ENCODE peak calls at places on chromosomes 5 and 9, in five cellular contexts. One of them, this sample, is unnamed.

GRCh38 chr9:33209394-33209793 is 30.6 kb upstream of the SPINK4 start:
- DNase-seq in GM12865: no peak
- DNase-seq in osteoblast: no peak
- DNase-seq in WERI-Rb-1: no peak
- DNase-seq in heart right ventricle: no peak
- DNase-seq in this sample: no peak

GRCh38 chr9:14348241-14349140 is 34.5 kb upstream of the NFIB start:
- DNase-seq in WERI-Rb-1: no peak
- DNase-seq in GM12865: no peak
- DNase-seq in osteoblast: no peak
- DNase-seq in heart right ventricle: peak
- DNase-seq in this sample: peak

GRCh38 chr9:126482361-126483044 is 131.2 kb upstream of the LMX1B start:
- DNase-seq in GM12865: no peak
- DNase-seq in WERI-Rb-1: peak
- DNase-seq in heart right ventricle: peak
- DNase-seq in osteoblast: peak
- DNase-seq in this sample: no peak

GRCh38 chr9:97983524-97984187 is 515 bp downstream of the ANP32B start:
- DNase-seq in GM12865: peak
- DNase-seq in osteoblast: peak
- DNase-seq in heart right ventricle: peak
- DNase-seq in WERI-Rb-1: peak
- DNase-seq in this sample: peak

GRCh38 chr5:148776780-148777179 is 49.6 kb upstream of the ADRB2 start:
- DNase-seq in GM12865: no peak
- DNase-seq in osteoblast: peak
- DNase-seq in heart right ventricle: no peak
- DNase-seq in WERI-Rb-1: no peak
- DNase-seq in this sample: no peak

GRCh38 chr9:91837982-91838731 is 111.9 kb downstream of the ROR2 start:
- DNase-seq in heart right ventricle: peak
- DNase-seq in osteoblast: peak
- DNase-seq in WERI-Rb-1: peak
- DNase-seq in GM12865: no peak
- DNase-seq in this sample: peak

GRCh38 chr9:114276908-114277821 is 45.7 kb upstream of the ORM1 start:
- DNase-seq in GM12865: no peak
- DNase-seq in osteoblast: peak
- DNase-seq in heart right ventricle: no peak
- DNase-seq in WERI-Rb-1: peak
- DNase-seq in this sample: peak

GRCh38 chr9:95494416-95495371 is 22.1 kb downstream of the PTCH1 start:
- DNase-seq in WERI-Rb-1: peak
- DNase-seq in heart right ventricle: no peak
- DNase-seq in osteoblast: peak
- DNase-seq in GM12865: peak
- DNase-seq in this sample: no peak

GRCh38 chr9:125161284-125161918 is 18.1 kb upstream of the SCAI start:
- DNase-seq in GM12865: no peak
- DNase-seq in heart right ventricle: no peak
- DNase-seq in osteoblast: no peak
- DNase-seq in WERI-Rb-1: no peak
- DNase-seq in this sample: peak

GRCh38 chr9:134128727-134129679 is 6.9 kb upstream of the WDR5 start:
- DNase-seq in heart right ventricle: no peak
- DNase-seq in GM12865: no peak
- DNase-seq in osteoblast: peak
- DNase-seq in WERI-Rb-1: peak
- DNase-seq in this sample: no peak

GRCh38 chr9:38022995-38023394 is 46.0 kb downstream of the SHB start:
- DNase-seq in WERI-Rb-1: no peak
- DNase-seq in heart right ventricle: no peak
- DNase-seq in osteoblast: peak
- DNase-seq in GM12865: no peak
- DNase-seq in this sample: no peak

GRCh38 chr9:70113403-70114022 is 69.9 kb downstream of the MAMDC2 start:
- DNase-seq in WERI-Rb-1: peak
- DNase-seq in heart right ventricle: peak
- DNase-seq in GM12865: peak
- DNase-seq in osteoblast: peak
- DNase-seq in this sample: peak

GRCh38 chr5:18113724-18114123 is 479.5 kb downstream of the TAF11L14 start:
- DNase-seq in osteoblast: no peak
- DNase-seq in GM12865: no peak
- DNase-seq in WERI-Rb-1: peak
- DNase-seq in heart right ventricle: no peak
- DNase-seq in this sample: no peak

GRCh38 chr9:76401580-76402354 is 7.5 kb upstream of the RFK start:
- DNase-seq in GM12865: no peak
- DNase-seq in heart right ventricle: no peak
- DNase-seq in osteoblast: no peak
- DNase-seq in WERI-Rb-1: no peak
- DNase-seq in this sample: no peak

GRCh38 chr9:108282872-108283271 is 572.9 kb downstream of the ACTL7B start:
- DNase-seq in osteoblast: no peak
- DNase-seq in heart right ventricle: no peak
- DNase-seq in GM12865: peak
- DNase-seq in WERI-Rb-1: no peak
- DNase-seq in this sample: no peak

GRCh38 chr9:120258096-120258495 is 321.9 kb downstream of the CDK5RAP2 start:
- DNase-seq in heart right ventricle: no peak
- DNase-seq in WERI-Rb-1: no peak
- DNase-seq in osteoblast: no peak
- DNase-seq in GM12865: no peak
- DNase-seq in this sample: no peak

GRCh38 chr5:172280937-172281336 is 2.6 kb downstream of the UBTD2 start:
- DNase-seq in heart right ventricle: no peak
- DNase-seq in osteoblast: no peak
- DNase-seq in GM12865: no peak
- DNase-seq in WERI-Rb-1: peak
- DNase-seq in this sample: no peak

GRCh38 chr5:134906811-134907210 is 1.9 kb downstream of the PCBD2 start:
- DNase-seq in WERI-Rb-1: no peak
- DNase-seq in GM12865: no peak
- DNase-seq in osteoblast: no peak
- DNase-seq in heart right ventricle: no peak
- DNase-seq in this sample: no peak

GRCh38 chr5:176536132-176536901 is 885 bp downstream of the RNF44 start:
- DNase-seq in GM12865: peak
- DNase-seq in WERI-Rb-1: peak
- DNase-seq in osteoblast: peak
- DNase-seq in heart right ventricle: peak
- DNase-seq in this sample: peak

GRCh38 chr9:86405926-86406325 is 51.7 kb upstream of the TUT7 start:
- DNase-seq in GM12865: peak
- DNase-seq in heart right ventricle: no peak
- DNase-seq in WERI-Rb-1: no peak
- DNase-seq in osteoblast: peak
- DNase-seq in this sample: no peak

GRCh38 chr5:127757576-127757975 is 54.4 kb downstream of the CCDC192 start:
- DNase-seq in GM12865: peak
- DNase-seq in heart right ventricle: no peak
- DNase-seq in osteoblast: no peak
- DNase-seq in WERI-Rb-1: peak
- DNase-seq in this sample: no peak

GRCh38 chr5:136646915-136647314 is 281.6 kb upstream of the TRPC7 start:
- DNase-seq in GM12865: no peak
- DNase-seq in heart right ventricle: no peak
- DNase-seq in osteoblast: no peak
- DNase-seq in WERI-Rb-1: no peak
- DNase-seq in this sample: no peak

GRCh38 chr5:123261752-123262151 is 161.5 kb downstream of the CEP120 start:
- DNase-seq in heart right ventricle: no peak
- DNase-seq in WERI-Rb-1: no peak
- DNase-seq in osteoblast: no peak
- DNase-seq in GM12865: no peak
- DNase-seq in this sample: no peak

GRCh38 chr5:5810461-5810860 is 388.0 kb downstream of the ICE1 start:
- DNase-seq in osteoblast: no peak
- DNase-seq in GM12865: no peak
- DNase-seq in WERI-Rb-1: no peak
- DNase-seq in heart right ventricle: peak
- DNase-seq in this sample: no peak

GRCh38 chr5:166436857-166437256 is 1854.6 kb upstream of the WWC1 start:
- DNase-seq in WERI-Rb-1: no peak
- DNase-seq in osteoblast: no peak
- DNase-seq in GM12865: no peak
- DNase-seq in heart right ventricle: no peak
- DNase-seq in this sample: no peak

GRCh38 chr5:119290161-119290569 is 65.7 kb upstream of the TNFAIP8 start:
- DNase-seq in osteoblast: no peak
- DNase-seq in WERI-Rb-1: no peak
- DNase-seq in GM12865: peak
- DNase-seq in heart right ventricle: no peak
- DNase-seq in this sample: no peak

GRCh38 chr5:33448118-33448517 is 7.4 kb downstream of the TARS1 start:
- DNase-seq in GM12865: no peak
- DNase-seq in osteoblast: no peak
- DNase-seq in WERI-Rb-1: no peak
- DNase-seq in heart right ventricle: no peak
- DNase-seq in this sample: no peak
- H3K4me3 ChIP-seq in GM12865: no peak
- H3K4me3 ChIP-seq in osteoblast: no peak
- H3K4me3 ChIP-seq in WERI-Rb-1: no peak
- H3K4me3 ChIP-seq in heart right ventricle: no peak
- H3K4me3 ChIP-seq in this sample: no peak

GRCh38 chr5:42808888-42809611 is 2.6 kb downstream of the SELENOP start:
- DNase-seq in GM12865: no peak
- DNase-seq in osteoblast: no peak
- DNase-seq in heart right ventricle: no peak
- DNase-seq in WERI-Rb-1: no peak
- DNase-seq in this sample: no peak

GRCh38 chr5:42810905-42811590 is 644 bp downstream of the SELENOP start:
- DNase-seq in heart right ventricle: no peak
- DNase-seq in WERI-Rb-1: no peak
- DNase-seq in osteoblast: no peak
- DNase-seq in GM12865: no peak
- DNase-seq in this sample: no peak

GRCh38 chr5:42811591-42812392 is at the start of gene SELENOP:
- DNase-seq in WERI-Rb-1: no peak
- DNase-seq in osteoblast: peak
- DNase-seq in heart right ventricle: no peak
- DNase-seq in GM12865: no peak
- DNase-seq in this sample: peak

GRCh38 chr5:42813533-42813932 is 1.8 kb upstream of the SELENOP start:
- DNase-seq in heart right ventricle: no peak
- DNase-seq in osteoblast: no peak
- DNase-seq in GM12865: no peak
- DNase-seq in WERI-Rb-1: peak
- DNase-seq in this sample: no peak

GRCh38 chr5:42812620-42813019 is 928 bp upstream of the SELENOP start:
- DNase-seq in WERI-Rb-1: no peak
- DNase-seq in heart right ventricle: no peak
- DNase-seq in osteoblast: no peak
- DNase-seq in GM12865: no peak
- DNase-seq in this sample: no peak
- H3K4me3 ChIP-seq in WERI-Rb-1: no peak
- H3K4me3 ChIP-seq in heart right ventricle: peak
- H3K4me3 ChIP-seq in osteoblast: no peak
- H3K4me3 ChIP-seq in GM12865: no peak
- H3K4me3 ChIP-seq in this sample: no peak

DNA sequence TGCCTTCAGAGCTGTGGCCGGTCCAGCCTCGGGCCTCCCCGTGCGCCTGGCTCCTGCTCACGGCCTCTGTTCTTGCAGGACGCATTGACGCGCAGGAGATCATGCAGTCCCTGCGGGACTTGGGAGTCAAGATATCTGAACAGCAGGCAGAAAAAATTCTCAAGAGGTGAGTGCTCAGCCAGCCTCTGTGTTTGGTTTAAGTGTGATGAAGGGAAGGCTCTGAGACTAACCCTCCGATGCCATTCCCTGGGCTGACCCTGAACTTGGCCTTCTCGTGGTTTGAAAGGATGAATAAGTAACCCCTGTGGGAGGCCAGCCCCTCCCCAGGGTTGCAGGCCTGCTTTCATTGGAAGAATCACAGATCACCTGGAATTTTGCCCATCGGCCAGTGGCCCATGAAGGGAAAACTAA is 26.3 kb downstream of the PTGES2 start:
- DNase-seq in WERI-Rb-1: no peak
- DNase-seq in GM12865: no peak
- DNase-seq in heart right ventricle: no peak
- DNase-seq in osteoblast: peak
- DNase-seq in this sample: no peak
- H3K4me3 ChIP-seq in WERI-Rb-1: no peak
- H3K4me3 ChIP-seq in GM12865: no peak
- H3K4me3 ChIP-seq in heart right ventricle: no peak
- H3K4me3 ChIP-seq in osteoblast: no peak
- H3K4me3 ChIP-seq in this sample: no peak

GRCh38 chr5:10999714-11000113 is 238.7 kb upstream of the DAP start:
- DNase-seq in WERI-Rb-1: no peak
- DNase-seq in osteoblast: no peak
- DNase-seq in GM12865: no peak
- DNase-seq in heart right ventricle: no peak
- DNase-seq in this sample: no peak

GRCh38 chr5:10990626-10991025 is 229.6 kb upstream of the DAP start:
- DNase-seq in GM12865: no peak
- DNase-seq in heart right ventricle: no peak
- DNase-seq in osteoblast: no peak
- DNase-seq in WERI-Rb-1: peak
- DNase-seq in this sample: no peak

GRCh38 chr5:10989577-10990263 is 228.7 kb upstream of the DAP start:
- DNase-seq in GM12865: no peak
- DNase-seq in WERI-Rb-1: no peak
- DNase-seq in heart right ventricle: no peak
- DNase-seq in osteoblast: no peak
- DNase-seq in this sample: no peak

GRCh38 chr5:10995891-10996290 is 234.9 kb upstream of the DAP start:
- DNase-seq in GM12865: no peak
- DNase-seq in WERI-Rb-1: no peak
- DNase-seq in osteoblast: no peak
- DNase-seq in heart right ventricle: no peak
- DNase-seq in this sample: no peak

DNA sequence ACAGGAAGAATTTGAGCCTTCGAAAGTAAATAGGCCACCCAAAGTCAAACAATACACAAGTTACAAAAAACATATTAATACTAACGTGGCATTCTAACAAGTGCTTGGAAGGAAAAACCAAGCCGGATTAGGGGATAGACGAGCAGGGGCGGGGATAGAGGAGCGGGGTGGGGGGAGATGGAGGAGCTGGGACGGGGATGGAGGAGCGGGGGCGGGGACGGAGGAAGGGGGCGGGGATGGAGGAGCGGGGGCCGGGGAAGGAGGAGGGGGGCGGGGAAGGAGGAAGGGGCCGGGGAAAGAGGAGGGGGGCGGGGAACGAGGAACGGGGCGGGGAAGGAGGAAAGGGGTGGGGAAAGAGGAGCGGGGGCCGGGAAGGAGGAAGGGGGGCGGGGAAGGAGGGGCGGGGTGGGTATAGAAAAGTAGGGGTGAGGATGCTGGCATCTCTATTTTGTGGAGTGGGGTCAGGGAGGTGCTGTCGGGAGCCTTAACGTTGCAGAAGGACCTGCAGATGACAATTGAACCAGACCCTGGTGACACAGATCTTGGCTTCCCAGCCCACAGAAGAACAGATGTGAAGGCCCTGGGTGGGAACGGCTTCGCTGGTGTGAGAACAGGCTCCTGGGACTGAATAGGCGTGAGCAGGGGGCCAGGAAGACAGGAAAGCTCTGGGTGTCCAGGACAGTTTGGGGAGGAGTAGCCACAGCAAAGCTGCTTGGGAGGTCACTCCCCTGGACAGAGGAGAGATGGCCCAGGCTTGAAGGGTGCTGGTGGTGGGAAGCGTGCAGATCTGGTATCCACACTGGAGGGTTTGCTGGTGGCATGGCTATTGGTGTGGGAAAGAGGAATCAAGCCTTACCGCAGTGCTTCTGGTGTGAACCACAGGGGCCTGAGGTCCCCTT is 233.3 kb upstream of the DAP start:
- DNase-seq in WERI-Rb-1: no peak
- DNase-seq in osteoblast: peak
- DNase-seq in GM12865: no peak
- DNase-seq in heart right ventricle: no peak
- DNase-seq in this sample: no peak
- H3K4me3 ChIP-seq in WERI-Rb-1: no peak
- H3K4me3 ChIP-seq in osteoblast: no peak
- H3K4me3 ChIP-seq in GM12865: no peak
- H3K4me3 ChIP-seq in heart right ventricle: no peak
- H3K4me3 ChIP-seq in this sample: no peak

This sample was measured in tibial artery.